ENCODE peak calls at places on chromosomes 12 and 14, in nine cellular contexts. U, Q, A, O, S, B, N, J and C are unnamed samples. For H3K4me1, the result is how much of the 10 kb centered on the place peaks cover.

GRCh38 chr12:122995503-122996187 is 15.2 kb downstream of the ARL6IP4 start:
- DNase-seq in O (no peak), J (no peak), A (no peak), S (no peak), U (no peak), N (peak), Q (peak), B (no peak), C (peak)

GRCh38 chr12:31785318-31785717 is 56.5 kb upstream of the AMN1 start:
- DNase-seq in Q (no peak), S (no peak), A (no peak), J (no peak), B (no peak), N (no peak), U (no peak), O (no peak), C (no peak)

GRCh38 chr12:50313256-50313931 is 30.1 kb upstream of the LIMA1 start:
- DNase-seq in A (no peak), U (no peak), N (no peak), B (no peak), O (no peak), J (no peak), S (no peak), Q (no peak), C (no peak)

GRCh38 chr12:32726286-32726685 is 29.4 kb downstream of the YARS2 start:
- DNase-seq in A (no peak), U (no peak), Q (no peak), B (no peak), J (no peak), S (no peak), N (no peak), O (no peak), C (no peak)

GRCh38 chr14:77306406-77307098 is 14.1 kb downstream of the POMT2 start:
- DNase-seq in U (no peak), O (peak), N (no peak), B (no peak), J (peak), A (no peak), S (no peak), Q (no peak), C (no peak)

GRCh38 chr12:108482717-108483212 is 32.3 kb upstream of the FICD start:
- DNase-seq in J (peak), B (no peak), N (no peak), A (peak), U (no peak), S (peak), O (no peak), Q (no peak), C (no peak)

GRCh38 chr12:115467531-115467930 is 783.6 kb upstream of the TBX3 start:
- DNase-seq in O (no peak), N (no peak), Q (no peak), U (no peak), S (no peak), J (peak), A (no peak), B (no peak), C (no peak)

GRCh38 chr12:46473634-46474201 is 101.1 kb upstream of the SLC38A2 start:
- DNase-seq in B (peak), N (peak), J (peak), Q (peak), U (no peak), S (no peak), A (no peak), O (peak), C (peak)

GRCh38 chr14:88272390-88273019 is 50.6 kb downstream of the KCNK10 start:
- DNase-seq in Q (no peak), S (no peak), J (no peak), U (no peak), N (no peak), B (no peak), O (no peak), A (no peak), C (no peak)

GRCh38 chr12:2876431-2877046 is 435 bp downstream of the FOXM1 start:
- DNase-seq in Q (no peak), B (no peak), N (no peak), O (peak), J (no peak), U (no peak), S (peak), A (no peak), C (no peak)

GRCh38 chr12:130132831-130133635 is 29.2 kb upstream of the FZD10 start:
- DNase-seq in S (no peak), N (no peak), B (no peak), Q (no peak), A (no peak), J (no peak), O (no peak), U (no peak), C (no peak)

GRCh38 chr12:535396-535795 is 75.7 kb downstream of the B4GALNT3 start:
- DNase-seq in Q (no peak), J (no peak), U (no peak), O (no peak), N (no peak), A (no peak), B (no peak), S (no peak), C (no peak)

GRCh38 chr14:60482743-60483142 is 3.1 kb downstream of the C14orf39 start:
- DNase-seq in O (no peak), J (peak), A (no peak), U (no peak), S (no peak), B (no peak), Q (no peak), N (no peak), C (no peak)

GRCh38 chr12:92784795-92785562 is 82.2 kb downstream of the PLEKHG7 start:
- DNase-seq in S (peak), Q (no peak), O (peak), N (no peak), U (peak), B (no peak), A (peak), J (peak), C (peak)

GRCh38 chr12:16555630-16556029 is 50.3 kb downstream of the LMO3 start:
- DNase-seq in B (no peak), U (no peak), N (no peak), Q (no peak), J (peak), S (peak), A (peak), O (peak), C (no peak)

GRCh38 chr14:90523544-90523943 is 126.7 kb downstream of the CALM1 start:
- DNase-seq in B (no peak), A (no peak), O (peak), U (no peak), N (no peak), Q (no peak), J (peak), S (no peak), C (no peak)

DNA sequence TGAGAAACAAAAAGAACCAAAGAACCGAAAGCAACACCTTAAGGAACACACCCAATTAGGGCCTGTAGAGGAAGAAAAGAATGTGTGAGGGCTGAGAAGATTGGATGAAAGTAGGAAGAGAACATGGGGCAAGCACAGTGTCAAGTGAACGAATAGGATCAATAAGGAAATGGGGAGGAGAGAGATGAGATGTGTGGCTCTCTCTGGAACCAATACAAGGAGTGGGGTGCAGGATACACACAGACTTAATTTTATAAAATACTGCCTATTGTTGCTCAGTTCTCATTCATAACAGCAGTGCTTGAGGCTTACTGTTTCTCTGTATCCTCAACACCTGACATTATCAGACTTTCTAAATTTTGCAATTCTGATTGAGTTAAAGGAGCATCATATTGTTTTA is 93.3 kb downstream of the MYRFL start:
- DNase-seq in A (no peak), N (no peak), U (no peak), Q (no peak), B (no peak), S (no peak), J (no peak), O (no peak), C (no peak)
- H3K4me3 ChIP-seq in A (no peak), N (no peak), U (no peak), Q (no peak), B (no peak), S (no peak), J (no peak), O (no peak), C (no peak)

GRCh38 chr14:24195186-24196070 is at the start of gene TM9SF1:
- DNase-seq in O (peak), U (peak), Q (peak), S (peak), J (peak), A (peak), N (peak), B (peak), C (peak)

GRCh38 chr14:24192933-24193332 is 2.3 kb downstream of the TM9SF1 start:
- DNase-seq in Q (no peak), J (no peak), S (no peak), A (no peak), O (no peak), U (no peak), N (no peak), B (no peak), C (no peak)

GRCh38 chr14:24194873-24195185 is 412 bp downstream of the TM9SF1 start:
- DNase-seq in N (no peak), S (no peak), A (no peak), B (no peak), Q (no peak), O (no peak), J (no peak), U (no peak), C (no peak)

GRCh38 chr14:24196071-24197061 is 1.1 kb upstream of the TM9SF1 start:
- DNase-seq in S (peak), O (peak), B (no peak), Q (no peak), J (peak), N (no peak), U (no peak), A (no peak), C (no peak)

DNA sequence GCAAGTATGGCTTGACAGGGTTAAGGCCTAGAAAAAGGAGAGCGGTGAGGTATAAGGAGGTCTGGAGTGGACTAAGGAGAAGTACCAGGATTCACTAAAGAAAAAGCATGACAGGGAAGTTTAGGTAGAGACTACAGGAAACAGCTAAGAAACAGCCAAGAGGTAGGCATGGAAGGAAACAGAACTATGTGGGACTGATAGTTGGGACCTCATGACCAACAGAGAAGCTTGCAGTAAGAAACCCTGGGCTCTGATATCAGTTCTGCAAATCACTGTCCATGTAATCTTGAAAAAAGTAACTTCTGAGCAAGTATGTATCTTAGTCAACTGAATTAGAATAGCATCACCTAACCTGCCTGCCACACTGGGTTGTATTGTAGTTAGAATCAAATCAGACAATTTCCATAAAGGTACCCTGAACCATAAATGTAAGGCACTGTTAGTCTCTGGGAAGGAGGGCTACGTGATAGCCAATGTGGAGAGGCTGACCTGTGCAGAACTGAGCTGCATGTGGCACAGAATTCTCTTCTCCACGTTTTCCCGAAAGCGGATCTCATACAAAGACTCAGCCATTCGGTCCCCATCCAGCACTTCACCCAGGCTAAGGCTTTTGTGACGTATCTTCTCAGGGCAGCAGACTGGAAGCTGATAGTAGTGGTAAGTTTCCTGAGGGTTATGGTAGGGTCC is 912 bp downstream of the TM9SF1 start:
- DNase-seq in O (peak), U (no peak), J (no peak), S (no peak), Q (no peak), A (no peak), B (no peak), N (no peak), C (no peak)
- H3K27ac ChIP-seq in O (no peak), U (peak), J (no peak), S (no peak), Q (peak), A (no peak), B (peak), N (peak), C (peak)

GRCh38 chr12:59067068-59067467 is 146.8 kb upstream of the LRIG3 start:
- DNase-seq in N (no peak), U (no peak), O (peak), Q (no peak), S (no peak), A (no peak), J (peak), B (no peak), C (no peak)
- H3K4me1 ChIP-seq in N (under half), U (under half), O (under half), Q (under half), S (under half), A (under half), J (under half), B (under half), C (under half)

GRCh38 chr12:132952371-132953162 is 3.5 kb downstream of the ZNF605 start:
- DNase-seq in O (no peak), N (no peak), A (peak), J (no peak), B (no peak), S (no peak), U (no peak), Q (no peak), C (no peak)

GRCh38 chr12:132950844-132951535 is 5.1 kb downstream of the ZNF605 start:
- DNase-seq in B (no peak), N (no peak), O (no peak), J (no peak), Q (no peak), S (no peak), A (peak), U (no peak), C (no peak)

GRCh38 chr12:132951649-132952048 is 4.5 kb downstream of the ZNF605 start:
- DNase-seq in J (no peak), Q (no peak), A (no peak), U (no peak), B (no peak), O (no peak), N (no peak), S (no peak), C (no peak)

GRCh38 chr12:132948146-132949066 is 7.7 kb downstream of the ZNF605 start:
- DNase-seq in S (no peak), Q (no peak), U (no peak), J (no peak), O (no peak), N (no peak), B (no peak), A (peak), C (no peak)

DNA sequence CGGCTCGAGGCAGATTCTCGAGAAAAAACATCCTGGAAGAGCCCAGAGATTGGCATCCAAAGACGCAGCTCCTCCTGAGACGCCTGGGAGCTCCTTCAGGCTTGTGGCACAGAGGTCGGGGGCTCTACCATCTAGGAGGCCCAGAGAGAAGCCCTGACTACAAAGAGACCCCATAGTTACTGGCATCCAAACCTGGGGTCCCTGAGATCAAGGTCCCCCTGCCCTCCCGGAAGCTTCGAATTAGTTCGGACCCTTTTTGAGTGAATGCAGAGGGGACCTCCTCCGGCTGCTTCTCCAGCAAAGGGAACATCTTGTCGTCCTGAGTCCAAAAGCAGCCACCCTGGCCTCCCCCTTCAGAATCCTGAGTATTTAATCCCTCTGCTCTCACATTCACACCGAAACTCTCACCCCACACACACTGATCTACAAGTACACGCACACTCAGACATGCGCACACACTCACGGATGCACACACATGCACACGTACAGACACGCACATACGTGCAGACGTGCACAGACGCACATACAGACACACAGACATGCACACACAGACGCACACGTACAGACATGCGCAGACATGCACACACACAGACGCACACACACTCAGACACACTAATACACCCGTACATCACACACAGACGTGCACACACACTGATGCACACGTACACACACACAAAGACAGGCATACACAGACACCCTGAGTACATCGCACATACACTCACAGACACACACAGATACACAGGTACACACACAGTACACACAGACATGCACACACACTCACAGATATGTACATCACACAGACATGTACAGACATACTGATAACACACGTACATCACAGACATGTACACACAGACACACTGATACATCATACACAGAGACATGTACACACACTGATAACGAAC is 5.9 kb downstream of the ZNF605 start:
- DNase-seq in B (no peak), A (peak), S (no peak), N (no peak), U (no peak), J (no peak), Q (no peak), O (no peak), C (no peak)
- H3K4me3 ChIP-seq in B (no peak), A (peak), S (no peak), N (no peak), U (no peak), J (no peak), Q (no peak), O (peak), C (no peak)

GRCh38 chr14:53851394-53852056 is 105.1 kb downstream of the BMP4 start:
- DNase-seq in Q (no peak), B (no peak), A (no peak), J (peak), S (no peak), U (no peak), N (no peak), O (peak), C (no peak)

GRCh38 chr14:53849549-53849948 is 107.1 kb downstream of the BMP4 start:
- DNase-seq in J (no peak), U (no peak), N (no peak), A (no peak), O (no peak), S (no peak), Q (no peak), B (no peak), C (no peak)

GRCh38 chr14:53848851-53849250 is 107.8 kb downstream of the BMP4 start:
- DNase-seq in U (no peak), O (no peak), S (no peak), N (no peak), B (no peak), Q (no peak), A (no peak), J (no peak), C (no peak)

GRCh38 chr14:53847881-53848280 is 108.7 kb downstream of the BMP4 start:
- DNase-seq in O (no peak), N (no peak), U (no peak), B (no peak), A (no peak), S (no peak), Q (no peak), J (no peak), C (no peak)

DNA sequence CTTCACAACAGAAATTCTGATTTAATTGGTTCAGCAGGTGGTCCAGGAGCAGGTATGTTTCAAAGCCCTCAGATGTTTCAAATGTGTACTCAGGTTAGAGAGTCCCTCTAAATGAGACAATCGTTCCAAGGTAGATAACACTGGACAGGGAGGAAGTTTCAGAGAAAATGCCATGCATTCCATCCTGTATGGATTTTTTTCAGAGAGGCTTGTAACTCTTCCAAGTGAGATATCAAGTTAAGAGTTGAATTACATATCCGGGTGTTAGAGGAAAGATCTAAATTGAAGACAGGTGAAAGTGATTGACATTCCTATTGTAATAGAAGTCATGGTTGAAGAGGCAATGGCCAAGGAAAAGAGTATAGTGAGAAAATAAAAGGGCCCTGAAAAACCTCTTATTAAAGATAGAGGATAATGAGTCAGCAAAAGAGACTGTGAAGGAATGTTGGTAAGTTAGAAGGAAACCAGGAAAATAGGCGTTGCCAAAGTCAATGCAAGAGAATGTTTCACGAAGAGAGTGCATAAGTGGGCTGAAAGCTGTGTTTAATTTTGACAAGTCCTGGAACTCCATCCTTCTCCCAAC is 105.8 kb downstream of the BMP4 start:
- DNase-seq in Q (no peak), B (no peak), S (no peak), N (no peak), O (peak), A (no peak), U (no peak), J (peak), C (no peak)
- H3K27ac ChIP-seq in Q (no peak), B (no peak), S (no peak), N (no peak), O (peak), A (no peak), U (no peak), J (no peak), C (no peak)

GRCh38 chr14:101411770-101412169 is 149.5 kb upstream of the DIO3 start:
- DNase-seq in A (no peak), Q (no peak), N (no peak), B (no peak), S (no peak), O (no peak), J (no peak), U (no peak), C (no peak)

GRCh38 chr14:101412741-101413140 is 148.6 kb upstream of the DIO3 start:
- DNase-seq in A (no peak), S (no peak), U (no peak), N (no peak), J (no peak), Q (no peak), B (no peak), O (no peak), C (no peak)

GRCh38 chr14:101418601-101419000 is 142.7 kb upstream of the DIO3 start:
- DNase-seq in O (no peak), A (no peak), J (no peak), S (no peak), Q (no peak), B (no peak), U (no peak), N (no peak), C (no peak)

DNA sequence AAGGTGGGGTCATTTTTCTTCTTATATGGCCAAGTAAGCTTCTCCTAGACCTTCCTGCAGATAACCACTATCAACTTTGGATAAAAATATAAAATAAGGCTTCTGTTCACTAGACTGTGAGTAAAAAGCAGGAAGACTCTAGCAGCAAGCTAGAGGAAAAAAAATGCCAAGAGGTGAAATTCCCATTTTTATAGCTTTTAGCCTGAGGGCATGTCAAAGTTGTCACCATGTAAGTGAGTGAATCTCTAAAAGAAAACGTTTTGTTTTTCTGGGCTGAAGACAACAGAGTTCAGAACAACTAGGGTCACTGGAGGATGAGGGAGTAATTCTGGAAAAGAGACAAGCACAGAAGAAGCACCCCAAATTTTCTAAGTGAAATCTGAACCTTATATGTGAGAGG is 143.9 kb upstream of the DIO3 start:
- DNase-seq in N (no peak), Q (no peak), A (no peak), B (no peak), J (no peak), O (no peak), U (no peak), S (no peak), C (no peak)
- H3K4me1 ChIP-seq in N (under half), Q (under half), A (under half), B (under half), J (under half), O (under half), U (under half), S (under half), C (under half)